ENCODE peak calls at places on chromosomes 7 and 10, in eight cellular contexts. One of them, this sample, is unnamed.

GRCh38 chr10:123496336-123496735 is 169.8 kb upstream of the GPR26 start:
- DNase-seq in AG09319: no peak
- DNase-seq in OCI-LY7: no peak
- DNase-seq in left ventricle myocardium inferior: no peak
- DNase-seq in CD8-positive, alpha-beta T cell: no peak
- DNase-seq in heart right ventricle: no peak
- DNase-seq in HCT116: no peak
- DNase-seq in cardiac muscle cell: no peak
- DNase-seq in this sample: no peak

GRCh38 chr10:34076443-34076842 is 738.7 kb downstream of the PARD3 start:
- DNase-seq in AG09319: no peak
- DNase-seq in OCI-LY7: no peak
- DNase-seq in left ventricle myocardium inferior: no peak
- DNase-seq in CD8-positive, alpha-beta T cell: no peak
- DNase-seq in heart right ventricle: no peak
- DNase-seq in HCT116: no peak
- DNase-seq in cardiac muscle cell: no peak
- DNase-seq in this sample: no peak

GRCh38 chr7:139044813-139045794 is 9.3 kb upstream of the ZC3HAV1L start:
- DNase-seq in AG09319: no peak
- DNase-seq in OCI-LY7: no peak
- DNase-seq in left ventricle myocardium inferior: no peak
- DNase-seq in CD8-positive, alpha-beta T cell: no peak
- DNase-seq in heart right ventricle: no peak
- DNase-seq in HCT116: no peak
- DNase-seq in cardiac muscle cell: no peak
- DNase-seq in this sample: no peak

GRCh38 chr7:41383596-41383995 is 319.3 kb downstream of the INHBA start:
- DNase-seq in AG09319: no peak
- DNase-seq in OCI-LY7: no peak
- DNase-seq in left ventricle myocardium inferior: no peak
- DNase-seq in CD8-positive, alpha-beta T cell: no peak
- DNase-seq in heart right ventricle: no peak
- DNase-seq in HCT116: no peak
- DNase-seq in cardiac muscle cell: no peak
- DNase-seq in this sample: no peak

GRCh38 chr10:91409869-91410637 is at the start of gene HECTD2:
- DNase-seq in AG09319: peak; percentile 36
- DNase-seq in OCI-LY7: peak; percentile 81
- DNase-seq in left ventricle myocardium inferior: peak; percentile 84
- DNase-seq in CD8-positive, alpha-beta T cell: peak; percentile 83
- DNase-seq in heart right ventricle: peak; percentile 81
- DNase-seq in HCT116: peak; percentile 19
- DNase-seq in cardiac muscle cell: peak; percentile 87
- DNase-seq in this sample: peak; percentile 49

GRCh38 chr10:36393800-36394199 is 731.6 kb upstream of the ANKRD30A start:
- DNase-seq in AG09319: peak; percentile 11
- DNase-seq in OCI-LY7: no peak
- DNase-seq in left ventricle myocardium inferior: no peak
- DNase-seq in CD8-positive, alpha-beta T cell: no peak
- DNase-seq in heart right ventricle: no peak
- DNase-seq in HCT116: no peak
- DNase-seq in cardiac muscle cell: no peak
- DNase-seq in this sample: no peak

GRCh38 chr10:36802523-36803153 is 322.8 kb upstream of the ANKRD30A start:
- DNase-seq in AG09319: no peak
- DNase-seq in OCI-LY7: no peak
- DNase-seq in left ventricle myocardium inferior: peak; percentile 29
- DNase-seq in CD8-positive, alpha-beta T cell: no peak
- DNase-seq in heart right ventricle: peak; percentile 33
- DNase-seq in HCT116: no peak
- DNase-seq in cardiac muscle cell: peak; percentile 24
- DNase-seq in this sample: no peak

GRCh38 chr10:80104066-80104926 is 25.8 kb downstream of the TMEM254 start:
- DNase-seq in AG09319: peak; percentile 94
- DNase-seq in OCI-LY7: no peak
- DNase-seq in left ventricle myocardium inferior: no peak
- DNase-seq in CD8-positive, alpha-beta T cell: no peak
- DNase-seq in heart right ventricle: peak; percentile 31
- DNase-seq in HCT116: no peak
- DNase-seq in cardiac muscle cell: peak; percentile 89
- DNase-seq in this sample: peak; percentile 16

GRCh38 chr7:257647-257992 is 32.4 kb upstream of the FOXL3 start:
- DNase-seq in AG09319: no peak
- DNase-seq in OCI-LY7: no peak
- DNase-seq in left ventricle myocardium inferior: no peak
- DNase-seq in CD8-positive, alpha-beta T cell: no peak
- DNase-seq in heart right ventricle: no peak
- DNase-seq in HCT116: no peak
- DNase-seq in cardiac muscle cell: no peak
- DNase-seq in this sample: no peak

GRCh38 chr10:29535012-29535777 is 99.6 kb downstream of the SVIL start:
- DNase-seq in AG09319: peak; percentile 70
- DNase-seq in OCI-LY7: no peak
- DNase-seq in left ventricle myocardium inferior: peak; percentile 51
- DNase-seq in CD8-positive, alpha-beta T cell: no peak
- DNase-seq in heart right ventricle: no peak
- DNase-seq in HCT116: peak; percentile 16
- DNase-seq in cardiac muscle cell: peak; percentile 83
- DNase-seq in this sample: peak; percentile 93

GRCh38 chr10:95266674-95267095 is 24.1 kb downstream of the PDLIM1 start:
- DNase-seq in AG09319: peak; percentile 62
- DNase-seq in OCI-LY7: peak; percentile 23
- DNase-seq in left ventricle myocardium inferior: no peak
- DNase-seq in CD8-positive, alpha-beta T cell: no peak
- DNase-seq in heart right ventricle: no peak
- DNase-seq in HCT116: peak; percentile 71
- DNase-seq in cardiac muscle cell: peak; percentile 90
- DNase-seq in this sample: peak; percentile 76

GRCh38 chr7:105590793-105591192 is 9.5 kb upstream of the EFCAB10 start:
- DNase-seq in AG09319: no peak
- DNase-seq in OCI-LY7: no peak
- DNase-seq in left ventricle myocardium inferior: no peak
- DNase-seq in CD8-positive, alpha-beta T cell: no peak
- DNase-seq in heart right ventricle: no peak
- DNase-seq in HCT116: no peak
- DNase-seq in cardiac muscle cell: no peak
- DNase-seq in this sample: no peak

GRCh38 chr7:105587899-105588690 is 6.8 kb upstream of the EFCAB10 start:
- DNase-seq in AG09319: no peak
- DNase-seq in OCI-LY7: peak; percentile 9
- DNase-seq in left ventricle myocardium inferior: no peak
- DNase-seq in CD8-positive, alpha-beta T cell: no peak
- DNase-seq in heart right ventricle: no peak
- DNase-seq in HCT116: no peak
- DNase-seq in cardiac muscle cell: no peak
- DNase-seq in this sample: no peak

GRCh38 chr7:105591522-105591921 is 10.2 kb upstream of the EFCAB10 start:
- DNase-seq in AG09319: no peak
- DNase-seq in OCI-LY7: no peak
- DNase-seq in left ventricle myocardium inferior: no peak
- DNase-seq in CD8-positive, alpha-beta T cell: no peak
- DNase-seq in heart right ventricle: no peak
- DNase-seq in HCT116: no peak
- DNase-seq in cardiac muscle cell: no peak
- DNase-seq in this sample: no peak

GRCh38 chr7:105585850-105586500 is 4.7 kb upstream of the EFCAB10 start:
- DNase-seq in AG09319: no peak
- DNase-seq in OCI-LY7: no peak
- DNase-seq in left ventricle myocardium inferior: no peak
- DNase-seq in CD8-positive, alpha-beta T cell: no peak
- DNase-seq in heart right ventricle: no peak
- DNase-seq in HCT116: no peak
- DNase-seq in cardiac muscle cell: no peak
- DNase-seq in this sample: no peak

GRCh38 chr7:105589221-105590077 is 8.2 kb upstream of the EFCAB10 start:
- DNase-seq in AG09319: peak; percentile 61
- DNase-seq in OCI-LY7: peak; percentile 78
- DNase-seq in left ventricle myocardium inferior: peak; percentile 16
- DNase-seq in CD8-positive, alpha-beta T cell: peak; percentile 46
- DNase-seq in heart right ventricle: peak; percentile 38
- DNase-seq in HCT116: peak; percentile 55
- DNase-seq in cardiac muscle cell: peak; percentile 85
- DNase-seq in this sample: peak; percentile 66
- TF ChIP-seq CTCF in AG09319: peak; percentile 77
- TF ChIP-seq CTCF in OCI-LY7: peak; percentile 90
- TF ChIP-seq CTCF in left ventricle myocardium inferior: peak; percentile 62
- TF ChIP-seq CTCF in CD8-positive, alpha-beta T cell: peak; percentile 56
- TF ChIP-seq CTCF in heart right ventricle: peak; percentile 42
- TF ChIP-seq CTCF in HCT116: peak; percentile 71
- TF ChIP-seq CTCF in cardiac muscle cell: peak; percentile 72
- TF ChIP-seq CTCF in this sample: peak; percentile 84

GRCh38 chr10:69458426-69459100 is 7.3 kb downstream of the TSPAN15 start:
- DNase-seq in AG09319: no peak
- DNase-seq in OCI-LY7: no peak
- DNase-seq in left ventricle myocardium inferior: no peak
- DNase-seq in CD8-positive, alpha-beta T cell: no peak
- DNase-seq in heart right ventricle: no peak
- DNase-seq in HCT116: peak; percentile 82
- DNase-seq in cardiac muscle cell: no peak
- DNase-seq in this sample: no peak

GRCh38 chr10:69461327-69462025 is 10.2 kb downstream of the TSPAN15 start:
- DNase-seq in AG09319: no peak
- DNase-seq in OCI-LY7: no peak
- DNase-seq in left ventricle myocardium inferior: no peak
- DNase-seq in CD8-positive, alpha-beta T cell: no peak
- DNase-seq in heart right ventricle: peak; percentile 69
- DNase-seq in HCT116: no peak
- DNase-seq in cardiac muscle cell: no peak
- DNase-seq in this sample: no peak

GRCh38 chr10:69459893-69460575 is 8.8 kb downstream of the TSPAN15 start:
- DNase-seq in AG09319: no peak
- DNase-seq in OCI-LY7: no peak
- DNase-seq in left ventricle myocardium inferior: no peak
- DNase-seq in CD8-positive, alpha-beta T cell: no peak
- DNase-seq in heart right ventricle: no peak
- DNase-seq in HCT116: no peak
- DNase-seq in cardiac muscle cell: no peak
- DNase-seq in this sample: no peak

GRCh38 chr10:69459101-69459805 is 8.0 kb downstream of the TSPAN15 start:
- DNase-seq in AG09319: no peak
- DNase-seq in OCI-LY7: no peak
- DNase-seq in left ventricle myocardium inferior: no peak
- DNase-seq in CD8-positive, alpha-beta T cell: no peak
- DNase-seq in heart right ventricle: no peak
- DNase-seq in HCT116: no peak
- DNase-seq in cardiac muscle cell: no peak
- DNase-seq in this sample: no peak

GRCh38 chr10:69460576-69461242 is 9.4 kb downstream of the TSPAN15 start:
- DNase-seq in AG09319: no peak
- DNase-seq in OCI-LY7: no peak
- DNase-seq in left ventricle myocardium inferior: no peak
- DNase-seq in CD8-positive, alpha-beta T cell: no peak
- DNase-seq in heart right ventricle: no peak
- DNase-seq in HCT116: no peak
- DNase-seq in cardiac muscle cell: no peak
- DNase-seq in this sample: no peak
- TF ChIP-seq CTCF in AG09319: no peak
- TF ChIP-seq CTCF in OCI-LY7: no peak
- TF ChIP-seq CTCF in left ventricle myocardium inferior: no peak
- TF ChIP-seq CTCF in CD8-positive, alpha-beta T cell: no peak
- TF ChIP-seq CTCF in heart right ventricle: no peak
- TF ChIP-seq CTCF in HCT116: no peak
- TF ChIP-seq CTCF in cardiac muscle cell: no peak
- TF ChIP-seq CTCF in this sample: no peak

DNA sequence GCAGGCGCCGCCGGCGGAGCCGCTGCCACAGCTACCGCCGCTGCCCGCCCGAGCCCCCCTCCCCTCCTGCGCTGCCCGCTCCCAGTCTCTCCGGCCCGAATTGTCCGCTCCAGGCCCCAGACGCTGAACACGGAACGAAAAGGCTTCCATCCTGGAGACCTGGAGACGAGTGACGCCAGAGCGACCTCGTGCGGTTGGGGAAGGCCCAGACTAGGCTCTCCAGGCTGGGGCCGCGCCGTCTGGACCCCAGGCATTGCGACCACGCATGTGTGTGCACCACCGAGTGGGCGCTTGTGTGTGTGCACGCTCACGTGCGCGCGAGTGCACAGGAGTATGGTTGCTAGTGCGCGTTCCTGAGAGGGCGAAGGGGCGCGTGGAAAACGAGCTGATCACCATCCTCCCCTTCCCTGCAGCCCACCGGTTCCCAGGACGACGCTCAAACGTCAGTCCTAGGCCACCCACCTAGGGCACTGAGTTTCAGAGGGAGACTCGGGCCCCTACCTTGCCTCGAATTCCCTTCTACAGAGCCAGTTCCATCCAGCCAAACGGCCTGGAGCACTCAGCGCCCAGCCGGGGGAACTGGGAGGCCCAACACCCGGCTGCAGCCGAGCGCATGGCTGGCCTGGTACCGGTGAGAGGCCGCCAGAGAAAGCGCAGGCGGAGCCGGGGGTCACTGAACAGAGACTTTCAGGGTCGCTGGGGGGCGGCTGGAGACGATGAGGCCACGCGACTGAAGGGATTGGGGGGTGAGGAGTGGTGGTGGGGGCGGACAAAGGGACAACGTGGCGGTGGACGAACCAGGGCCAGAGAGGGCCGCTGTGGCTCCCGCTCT is 11.6 kb downstream of the LBX1 start:
- DNase-seq in AG09319: no peak
- DNase-seq in OCI-LY7: no peak
- DNase-seq in left ventricle myocardium inferior: no peak
- DNase-seq in CD8-positive, alpha-beta T cell: no peak
- DNase-seq in heart right ventricle: no peak
- DNase-seq in HCT116: no peak
- DNase-seq in cardiac muscle cell: peak; percentile 50
- DNase-seq in this sample: peak; percentile 35
- TF ChIP-seq CTCF in AG09319: peak; percentile 28
- TF ChIP-seq CTCF in OCI-LY7: no peak
- TF ChIP-seq CTCF in left ventricle myocardium inferior: peak; percentile 21
- TF ChIP-seq CTCF in CD8-positive, alpha-beta T cell: no peak
- TF ChIP-seq CTCF in heart right ventricle: peak; percentile 32
- TF ChIP-seq CTCF in HCT116: no peak
- TF ChIP-seq CTCF in cardiac muscle cell: peak; percentile 43
- TF ChIP-seq CTCF in this sample: peak; percentile 83

GRCh38 chr7:121376982-121377381 is 19.1 kb downstream of the FAM3C start:
- DNase-seq in AG09319: no peak
- DNase-seq in OCI-LY7: no peak
- DNase-seq in left ventricle myocardium inferior: no peak
- DNase-seq in CD8-positive, alpha-beta T cell: no peak
- DNase-seq in heart right ventricle: no peak
- DNase-seq in HCT116: no peak
- DNase-seq in cardiac muscle cell: no peak
- DNase-seq in this sample: no peak

GRCh38 chr7:121372376-121373024 is 23.6 kb downstream of the FAM3C start:
- DNase-seq in AG09319: no peak
- DNase-seq in OCI-LY7: peak; percentile 59
- DNase-seq in left ventricle myocardium inferior: no peak
- DNase-seq in CD8-positive, alpha-beta T cell: no peak
- DNase-seq in heart right ventricle: no peak
- DNase-seq in HCT116: no peak
- DNase-seq in cardiac muscle cell: peak; percentile 41
- DNase-seq in this sample: no peak

GRCh38 chr7:121371367-121371766 is 24.7 kb downstream of the FAM3C start:
- DNase-seq in AG09319: no peak
- DNase-seq in OCI-LY7: no peak
- DNase-seq in left ventricle myocardium inferior: no peak
- DNase-seq in CD8-positive, alpha-beta T cell: no peak
- DNase-seq in heart right ventricle: no peak
- DNase-seq in HCT116: no peak
- DNase-seq in cardiac muscle cell: no peak
- DNase-seq in this sample: no peak

GRCh38 chr7:121369462-121369861 is 26.6 kb downstream of the FAM3C start:
- DNase-seq in AG09319: peak; percentile 10
- DNase-seq in OCI-LY7: no peak
- DNase-seq in left ventricle myocardium inferior: no peak
- DNase-seq in CD8-positive, alpha-beta T cell: no peak
- DNase-seq in heart right ventricle: no peak
- DNase-seq in HCT116: no peak
- DNase-seq in cardiac muscle cell: peak; percentile 71
- DNase-seq in this sample: peak; percentile 2

GRCh38 chr7:121373177-121373576 is 22.9 kb downstream of the FAM3C start:
- DNase-seq in AG09319: no peak
- DNase-seq in OCI-LY7: peak; percentile 33
- DNase-seq in left ventricle myocardium inferior: no peak
- DNase-seq in CD8-positive, alpha-beta T cell: no peak
- DNase-seq in heart right ventricle: no peak
- DNase-seq in HCT116: no peak
- DNase-seq in cardiac muscle cell: no peak
- DNase-seq in this sample: no peak
- TF ChIP-seq CTCF in AG09319: no peak
- TF ChIP-seq CTCF in OCI-LY7: peak; percentile 59
- TF ChIP-seq CTCF in left ventricle myocardium inferior: no peak
- TF ChIP-seq CTCF in CD8-positive, alpha-beta T cell: no peak
- TF ChIP-seq CTCF in heart right ventricle: no peak
- TF ChIP-seq CTCF in HCT116: no peak
- TF ChIP-seq CTCF in cardiac muscle cell: peak; percentile 3
- TF ChIP-seq CTCF in this sample: no peak

This sample was measured in HepG2.